ENCODE peak calls at places on chromosomes 2 and 18, in six cellular contexts. U, Y, R, F, V and L are unnamed samples.
A peak's percentile ranks its signal among the peaks of the same experiment; 100 is the strongest.

GRCh38 chr2:41998201-41998781 is 49.5 kb upstream of the PKDCC start:
- DNase-seq in F (no peak), V (no peak), Y (no peak), R (no peak), U (no peak), L (no peak)

GRCh38 chr2:12076810-12077209 is 330.4 kb downstream of the LPIN1 start:
- DNase-seq in V (no peak), Y (no peak), R (no peak), F (peak; percentile 65), U (no peak), L (no peak)

GRCh38 chr18:78241535-78242306 is 737.9 kb upstream of the SALL3 start:
- DNase-seq in U (no peak), V (no peak), F (no peak), Y (no peak), R (no peak), L (no peak)

GRCh38 chr2:19611491-19612332 is 253.3 kb upstream of the OSR1 start:
- DNase-seq in U (no peak), F (peak; percentile 90), V (no peak), R (no peak), Y (peak; percentile 15), L (peak; percentile 98)

GRCh38 chr2:85996591-85996990 is 107.8 kb upstream of the ST3GAL5 start:
- DNase-seq in R (no peak), F (no peak), Y (no peak), V (no peak), U (peak; percentile 31), L (no peak)

GRCh38 chr2:238140721-238141540 is 2.5 kb downstream of the KLHL30 start:
- DNase-seq in V (no peak), R (no peak), F (no peak), Y (no peak), U (no peak), L (no peak)

GRCh38 chr2:44804406-44805235 is 136.9 kb upstream of the SIX3 start:
- DNase-seq in Y (no peak), U (no peak), V (no peak), R (no peak), F (no peak), L (no peak)

GRCh38 chr2:188346059-188346458 is 54.4 kb downstream of the GULP1 start:
- DNase-seq in F (no peak), R (no peak), U (no peak), V (no peak), Y (no peak), L (no peak)

GRCh38 chr2:173997269-173997668 is 32.1 kb upstream of the SP3 start:
- DNase-seq in F (no peak), Y (peak; percentile 67), U (no peak), V (peak; percentile 56), R (peak; percentile 79), L (no peak)

GRCh38 chr2:231710751-231711676 is 2.7 kb downstream of the PTMA start:
- DNase-seq in Y (peak; percentile 69), R (peak; percentile 33), V (peak; percentile 27), U (peak; percentile 74), F (no peak), L (no peak)

GRCh38 chr18:79577451-79578395 is 101.9 kb upstream of the CTDP1 start:
- DNase-seq in V (no peak), Y (peak; percentile 27), U (no peak), R (no peak), F (no peak), L (no peak)

GRCh38 chr2:57934659-57935058 is 111.9 kb upstream of the VRK2 start:
- DNase-seq in V (no peak), Y (no peak), U (no peak), F (no peak), R (no peak), L (no peak)

GRCh38 chr2:85504434-85505261 is 34.3 kb upstream of the MAT2A start:
- DNase-seq in Y (no peak), U (no peak), R (no peak), F (peak; percentile 97), V (peak; percentile 26), L (peak; percentile 80)

GRCh38 chr2:10777842-10778723 is 34.5 kb downstream of the PDIA6 start:
- DNase-seq in V (peak; percentile 25), U (no peak), Y (no peak), R (no peak), F (no peak), L (no peak)

GRCh38 chr2:96484096-96484495 is 21.1 kb downstream of the NEURL3 start:
- DNase-seq in Y (no peak), F (no peak), R (no peak), V (no peak), U (no peak), L (no peak)

GRCh38 chr2:204089542-204089941 is 153.0 kb downstream of the ICOS start:
- DNase-seq in F (no peak), U (peak; percentile 36), V (no peak), R (no peak), Y (no peak), L (no peak)

GRCh38 chr2:127514485-127514884 is 11.8 kb downstream of the IWS1 start:
- DNase-seq in F (no peak), U (no peak), R (no peak), V (no peak), Y (no peak), L (no peak)

GRCh38 chr2:30421026-30421425 is 26.0 kb upstream of the LCLAT1 start:
- DNase-seq in U (no peak), R (no peak), Y (no peak), V (no peak), F (no peak), L (no peak)

GRCh38 chr18:62425465-62426190 is 97.2 kb upstream of the ZCCHC2 start:
- DNase-seq in Y (peak; percentile 92), U (peak; percentile 82), F (peak; percentile 78), R (peak; percentile 58), V (peak; percentile 74), L (peak; percentile 90)

DNA sequence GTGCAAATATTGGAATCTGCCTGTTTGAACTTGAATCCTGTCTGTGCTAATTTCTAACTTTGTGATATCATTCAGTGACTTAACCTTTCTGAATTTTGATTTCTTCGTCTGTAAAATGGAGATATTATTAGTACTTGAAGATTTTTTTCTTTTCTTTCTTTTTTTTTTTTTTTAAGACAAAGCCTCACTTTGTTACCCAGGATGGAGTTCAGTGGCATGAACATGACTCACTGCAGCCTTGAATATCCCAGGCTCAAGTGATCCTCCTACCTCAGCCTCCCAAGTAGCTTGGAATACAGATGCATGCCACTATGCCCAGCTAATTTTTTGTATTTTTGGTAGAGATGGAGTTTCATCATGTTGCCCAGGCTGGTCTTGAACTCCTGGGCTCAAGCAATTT is 28.3 kb downstream of the ACTR3 start:
- DNase-seq in Y (no peak), U (no peak), R (no peak), V (no peak), F (no peak), L (no peak)
- H3K36me3 ChIP-seq in Y (no peaks in the 10 kb centered on the region), U (peaks cover 20% of the 10 kb centered on the region), R (peaks cover 99% of the 10 kb centered on the region), V (peaks cover 75% of the 10 kb centered on the region), F (no peaks in the 10 kb centered on the region), L (peaks cover 5% of the 10 kb centered on the region)

GRCh38 chr18:11750171-11750570 is 61.1 kb downstream of the GNAL start:
- DNase-seq in V (no peak), U (no peak), F (no peak), R (no peak), Y (no peak), L (no peak)

GRCh38 chr18:11749305-11749704 is 60.2 kb downstream of the GNAL start:
- DNase-seq in Y (no peak), F (no peak), U (no peak), V (no peak), R (no peak), L (no peak)

GRCh38 chr18:11751305-11752115 is 62.4 kb downstream of the GNAL start:
- DNase-seq in V (no peak), R (no peak), U (no peak), Y (no peak), F (no peak), L (no peak)

GRCh38 chr18:11750581-11751304 is 61.7 kb downstream of the GNAL start:
- DNase-seq in R (no peak), V (no peak), Y (no peak), F (no peak), U (no peak), L (no peak)

DNA sequence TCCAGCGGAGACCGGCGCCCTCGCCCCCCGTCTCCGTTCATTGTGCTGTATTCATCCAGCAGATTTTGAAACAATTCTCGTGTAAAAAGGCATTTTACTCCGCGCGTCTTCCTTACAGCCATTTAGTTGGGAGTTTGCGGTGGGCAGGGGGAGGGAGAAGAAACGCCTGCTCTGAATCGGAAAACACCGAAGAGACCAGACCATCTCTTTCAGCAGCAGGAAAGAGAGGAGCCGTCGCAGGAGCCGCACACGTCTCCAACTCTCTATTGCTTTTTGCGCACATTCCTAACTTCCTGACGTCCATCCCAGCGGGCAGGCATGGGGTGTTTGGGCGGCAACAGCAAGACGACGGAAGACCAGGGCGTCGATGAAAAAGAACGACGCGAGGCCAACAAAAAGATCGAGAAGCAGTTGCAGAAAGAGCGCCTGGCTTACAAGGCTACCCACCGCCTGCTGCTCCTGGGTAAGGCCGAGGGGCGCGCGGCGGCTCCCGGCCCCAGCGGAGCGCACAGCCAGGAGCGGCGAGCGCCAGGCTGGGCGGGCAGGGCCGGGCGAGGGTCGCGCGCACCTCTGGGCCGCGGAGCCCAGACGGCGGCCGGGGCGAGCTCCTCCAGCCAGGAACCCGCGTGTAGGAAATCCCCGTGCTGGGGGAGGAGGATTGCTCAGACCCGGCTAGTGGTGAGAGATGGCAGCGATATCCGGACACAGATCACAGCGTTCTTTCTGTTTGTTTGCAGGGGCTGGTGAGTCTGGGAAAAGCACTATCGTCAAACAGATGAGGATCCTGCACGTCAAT is 63.2 kb downstream of the GNAL start:
- DNase-seq in R (no peak), U (peak; percentile 61), V (no peak), F (peak; percentile 16), Y (no peak), L (no peak)
- TF ChIP-seq CTCF in R (no peak), U (no peak), V (no peak), F (no peak), Y (no peak), L (no peak)

GRCh38 chr2:191758420-191759199 is 80.7 kb downstream of the NABP1 start:
- DNase-seq in V (peak; percentile 58), Y (peak; percentile 64), R (peak; percentile 62), U (peak; percentile 59), F (peak; percentile 35), L (no peak)
- H3K4me3 ChIP-seq in V (peak overlapping the region; percentile 9), Y (no peak overlapping the region), R (no peak overlapping the region), U (no peak overlapping the region), F (no peak overlapping the region), L (no peak overlapping the region)

GRCh38 chr2:46173636-46174253 is 123.5 kb upstream of the EPAS1 start:
- DNase-seq in U (no peak), Y (no peak), F (no peak), V (no peak), R (no peak), L (no peak)

GRCh38 chr2:46173030-46173429 is 124.2 kb upstream of the EPAS1 start:
- DNase-seq in V (no peak), U (no peak), R (no peak), F (no peak), Y (no peak), L (no peak)

GRCh38 chr2:46170611-46171385 is 126.4 kb upstream of the EPAS1 start:
- DNase-seq in R (no peak), V (no peak), F (no peak), Y (no peak), U (no peak), L (no peak)

GRCh38 chr2:46171441-46171953 is 125.7 kb upstream of the EPAS1 start:
- DNase-seq in R (no peak), Y (no peak), U (peak; percentile 38), V (no peak), F (no peak), L (peak; percentile 65)

GRCh38 chr2:46171996-46172546 is 125.1 kb upstream of the EPAS1 start:
- DNase-seq in V (no peak), F (no peak), U (no peak), R (no peak), Y (no peak), L (no peak)
- H3K36me3 ChIP-seq in V (no peaks in the 10 kb centered on the region), F (no peaks in the 10 kb centered on the region), U (no peaks in the 10 kb centered on the region), R (no peaks in the 10 kb centered on the region), Y (no peaks in the 10 kb centered on the region), L (no peaks in the 10 kb centered on the region)